ENCODE peak calls at places on chromosomes 4 and X, in six cellular contexts. K is esophagus squamous epithelium, H is upper lobe of left lung, D is lower leg skin, F is K562, T is transverse colon. V is an unnamed sample.

GRCh38 chrX:47706575-47706974 is 47.6 kb upstream of the UXT start:
- DNase-seq in K (no peak), H (no peak), D (no peak), F (no peak), T (no peak), V (no peak)

GRCh38 chr4:46432923-46433322 is 43.0 kb upstream of the GABRA2 start:
- DNase-seq in K (no peak), H (no peak), D (no peak), F (no peak), T (no peak), V (no peak)

GRCh38 chrX:120468071-120468470 is 1.0 kb downstream of the LAMP2 start:
- DNase-seq in K (no peak), H (no peak), D (no peak), F (no peak), T (no peak), V (peak; percentile 58)

GRCh38 chr4:8155048-8155447 is 3.6 kb downstream of the ABLIM2 start:
- DNase-seq in K (no peak), H (no peak), D (no peak), F (no peak), T (no peak), V (no peak)

GRCh38 chr4:173009129-173009823 is 159.3 kb upstream of the GALNT7 start:
- DNase-seq in K (no peak), H (no peak), D (no peak), F (no peak), T (no peak), V (no peak)

GRCh38 chrX:139058831-139059495 is 347.4 kb upstream of the FGF13 start:
- DNase-seq in K (no peak), H (no peak), D (no peak), F (peak; percentile 58), T (no peak), V (no peak)

GRCh38 chr4:168854216-168854921 is 155.7 kb downstream of the CBR4 start:
- DNase-seq in K (no peak), H (no peak), D (no peak), F (no peak), T (no peak), V (no peak)

GRCh38 chr4:39124885-39125599 is 57.3 kb upstream of the WDR19 start:
- DNase-seq in K (no peak), H (no peak), D (no peak), F (no peak), T (no peak), V (no peak)

GRCh38 chr4:47933798-47934197 is 19.4 kb upstream of the NFXL1 start:
- DNase-seq in K (no peak), H (no peak), D (no peak), F (peak; percentile 47), T (no peak), V (peak; percentile 67)

GRCh38 chr4:150569384-150569987 is 12.5 kb upstream of the MAB21L2 start:
- DNase-seq in K (no peak), H (no peak), D (no peak), F (peak; percentile 62), T (no peak), V (no peak)

GRCh38 chrX:103811858-103812257 is 20.2 kb downstream of the RAB9B start:
- DNase-seq in K (no peak), H (no peak), D (no peak), F (no peak), T (no peak), V (no peak)

GRCh38 chrX:70508296-70508911 is 63.8 kb downstream of the DLG3 start:
- DNase-seq in K (no peak), H (no peak), D (no peak), F (peak; percentile 8), T (no peak), V (no peak)

GRCh38 chr4:101037938-101038413 is 309.4 kb downstream of the PPP3CA start:
- DNase-seq in K (no peak), H (no peak), D (no peak), F (no peak), T (no peak), V (no peak)

GRCh38 chrX:105975382-105975781 is 63.1 kb downstream of the SERPINA7 start:
- DNase-seq in K (no peak), H (no peak), D (no peak), F (no peak), T (no peak), V (peak; percentile 5)

GRCh38 chrX:53605004-53605403 is 81.5 kb downstream of the HUWE1 start:
- DNase-seq in K (no peak), H (no peak), D (no peak), F (no peak), T (no peak), V (no peak)

GRCh38 chr4:54658321-54659093 is 750 bp downstream of the KIT start:
- DNase-seq in K (no peak), H (peak; percentile 41), D (no peak), F (peak; percentile 76), T (peak; percentile 46), V (peak; percentile 66)

GRCh38 chr4:45442466-45442865 is 681.4 kb downstream of the GABRG1 start:
- DNase-seq in K (no peak), H (no peak), D (no peak), F (peak; percentile 1), T (no peak), V (peak; percentile 11)

GRCh38 chr4:6019316-6020263 is 1.4 kb upstream of the C4orf50 start:
- DNase-seq in K (no peak), H (no peak), D (peak; percentile 30), F (peak; percentile 62), T (peak; percentile 24), V (peak; percentile 54)

GRCh38 chr4:37604464-37604863 is 81.7 kb downstream of the RELL1 start:
- DNase-seq in K (no peak), H (no peak), D (no peak), F (no peak), T (no peak), V (peak; percentile 30)

GRCh38 chrX:44675364-44676024 is 132.8 kb upstream of the FUNDC1 start:
- DNase-seq in K (no peak), H (no peak), D (peak; percentile 37), F (peak; percentile 53), T (no peak), V (peak; percentile 8)

GRCh38 chr4:131081069-131081468 is 1985.1 kb downstream of the C4orf33 start:
- DNase-seq in K (no peak), H (no peak), D (no peak), F (no peak), T (no peak), V (no peak)

GRCh38 chrX:73944582-73944947 is 359.4 kb upstream of the ZCCHC13 start:
- DNase-seq in K (no peak), H (no peak), D (no peak), F (no peak), T (no peak), V (no peak)

GRCh38 chr4:150217192-150217591 is 138.9 kb downstream of the DCLK2 start:
- DNase-seq in K (no peak), H (no peak), D (no peak), F (peak; percentile 18), T (no peak), V (no peak)

GRCh38 chr4:1793940-1794808 is 1.1 kb downstream of the FGFR3 start:
- DNase-seq in K (no peak), H (no peak), D (no peak), F (peak; percentile 55), T (no peak), V (peak; percentile 34)

GRCh38 chr4:1792158-1792831 is 798 bp upstream of the FGFR3 start:
- DNase-seq in K (no peak), H (no peak), D (no peak), F (no peak), T (no peak), V (no peak)

GRCh38 chr4:1794809-1795303 is 1.8 kb downstream of the FGFR3 start:
- DNase-seq in K (no peak), H (no peak), D (no peak), F (no peak), T (no peak), V (peak; percentile 41)

GRCh38 chr4:1793496-1793840 is 375 bp downstream of the FGFR3 start:
- DNase-seq in K (no peak), H (no peak), D (no peak), F (peak; percentile 73), T (peak; percentile 65), V (peak; percentile 51)

DNA sequence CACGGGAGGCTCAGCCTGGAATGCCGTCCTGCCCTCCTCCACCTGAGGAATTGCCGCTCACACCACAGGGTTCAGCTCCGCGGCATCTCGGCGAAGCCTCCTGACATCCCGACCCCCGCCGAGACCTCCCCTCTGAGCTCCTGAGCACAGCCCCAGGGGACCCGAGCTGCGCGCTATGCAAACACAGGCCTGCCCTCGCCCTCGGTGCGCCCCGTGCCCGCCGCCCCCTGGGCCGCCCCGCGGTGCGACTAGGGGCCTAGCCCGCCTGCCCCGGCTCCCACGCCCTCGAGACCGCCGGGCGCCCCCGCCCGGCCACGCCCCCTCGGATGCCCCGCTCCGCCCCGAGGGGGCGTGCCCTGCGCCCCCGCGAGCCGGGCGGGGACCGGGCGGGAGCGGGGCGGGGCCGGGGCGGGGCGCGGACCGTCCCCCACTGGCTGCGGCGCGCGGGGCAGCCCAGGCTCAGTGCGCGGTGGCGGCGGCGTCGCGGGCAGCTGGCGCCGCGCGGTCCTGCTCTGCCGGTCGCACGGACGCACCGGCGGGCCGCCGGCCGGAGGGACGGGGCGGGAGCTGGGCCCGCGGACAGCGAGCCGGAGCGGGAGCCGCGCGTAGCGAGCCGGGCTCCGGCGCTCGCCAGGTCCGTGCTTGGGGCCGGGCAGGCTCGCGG is at the start of gene FGFR3:
- DNase-seq in K (no peak), H (no peak), D (no peak), F (peak; percentile 82), T (peak; percentile 56), V (peak; percentile 51)
- TF ChIP-seq POLR2A in K (peak; percentile 79), H (no peak), D (no peak), F (no peak), T (no peak), V (peak; percentile 18)

GRCh38 chr4:24583451-24584174 is 741 bp downstream of the DHX15 start:
- DNase-seq in K (no peak), H (peak; percentile 62), D (peak; percentile 36), F (peak; percentile 76), T (peak; percentile 54), V (peak; percentile 83)
- TF ChIP-seq POLR2A in K (no peak), H (no peak), D (no peak), F (no peak), T (no peak), V (no peak)

GRCh38 chr4:163165217-163166017 is 1.3 kb downstream of the NAF1 start:
- DNase-seq in K (no peak), H (no peak), D (no peak), F (peak; percentile 29), T (no peak), V (peak; percentile 33)

GRCh38 chr4:163164591-163164990 is 2.1 kb downstream of the NAF1 start:
- DNase-seq in K (no peak), H (no peak), D (no peak), F (peak; percentile 20), T (no peak), V (peak; percentile 61)

GRCh38 chr4:163164110-163164509 is 2.6 kb downstream of the NAF1 start:
- DNase-seq in K (no peak), H (no peak), D (no peak), F (no peak), T (no peak), V (no peak)

GRCh38 chr4:163166041-163166579 is 580 bp downstream of the NAF1 start:
- DNase-seq in K (peak; percentile 4), H (peak; percentile 59), D (peak; percentile 21), F (peak; percentile 59), T (peak; percentile 47), V (peak; percentile 62)

GRCh38 chr4:163167333-163167626 is 590 bp upstream of the NAF1 start:
- DNase-seq in K (no peak), H (no peak), D (no peak), F (no peak), T (no peak), V (no peak)
- TF ChIP-seq POLR2A in K (no peak), H (no peak), D (no peak), F (no peak), T (no peak), V (no peak)

GRCh38 chr4:36322921-36323354 is 41.5 kb downstream of the DTHD1 start:
- DNase-seq in K (no peak), H (no peak), D (no peak), F (no peak), T (no peak), V (peak; percentile 43)
- TF ChIP-seq POLR2A in K (no peak), H (no peak), D (no peak), F (no peak), T (no peak), V (no peak)